ENCODE peak calls at places on chromosome 21, in five cellular contexts. One of them, this sample, is unnamed.

GRCh38 chr21:42561742-42562141 is 48.1 kb downstream of the SLC37A1 start:
- DNase-seq in Caco-2: no peak
- DNase-seq in HFF-Myc: no peak
- DNase-seq in GM06990: peak
- DNase-seq in neural progenitor cell: no peak
- DNase-seq in this sample: peak

GRCh38 chr21:36704281-36704957 is 5.5 kb downstream of the SIM2 start:
- DNase-seq in Caco-2: no peak
- DNase-seq in HFF-Myc: no peak
- DNase-seq in GM06990: no peak
- DNase-seq in neural progenitor cell: peak
- DNase-seq in this sample: no peak

GRCh38 chr21:37139902-37140301 is 66.8 kb downstream of the TTC3 start:
- DNase-seq in Caco-2: no peak
- DNase-seq in HFF-Myc: no peak
- DNase-seq in GM06990: no peak
- DNase-seq in neural progenitor cell: peak
- DNase-seq in this sample: no peak

GRCh38 chr21:42499430-42500106 is 3.5 kb upstream of the RSPH1 start:
- DNase-seq in Caco-2: no peak
- DNase-seq in HFF-Myc: no peak
- DNase-seq in GM06990: no peak
- DNase-seq in neural progenitor cell: peak
- DNase-seq in this sample: no peak

GRCh38 chr21:43866233-43866632 is 1.2 kb downstream of the AGPAT3 start:
- DNase-seq in Caco-2: no peak
- DNase-seq in HFF-Myc: peak
- DNase-seq in GM06990: peak
- DNase-seq in neural progenitor cell: peak
- DNase-seq in this sample: peak

GRCh38 chr21:38760762-38761155 is 45.0 kb upstream of the ETS2 start:
- DNase-seq in Caco-2: no peak
- DNase-seq in HFF-Myc: no peak
- DNase-seq in GM06990: no peak
- DNase-seq in neural progenitor cell: no peak
- DNase-seq in this sample: no peak

GRCh38 chr21:37424987-37425386 is 58.4 kb downstream of the DYRK1A start:
- DNase-seq in Caco-2: no peak
- DNase-seq in HFF-Myc: no peak
- DNase-seq in GM06990: no peak
- DNase-seq in neural progenitor cell: no peak
- DNase-seq in this sample: no peak

GRCh38 chr21:42513151-42513984 is at the start of gene SLC37A1:
- DNase-seq in Caco-2: peak
- DNase-seq in HFF-Myc: no peak
- DNase-seq in GM06990: peak
- DNase-seq in neural progenitor cell: peak
- DNase-seq in this sample: peak

GRCh38 chr21:36035381-36035791 is 24.9 kb downstream of the SETD4 start:
- DNase-seq in Caco-2: peak
- DNase-seq in HFF-Myc: no peak
- DNase-seq in GM06990: no peak
- DNase-seq in neural progenitor cell: peak
- DNase-seq in this sample: no peak

GRCh38 chr21:26447932-26448331 is 125.2 kb downstream of the CYYR1 start:
- DNase-seq in Caco-2: no peak
- DNase-seq in HFF-Myc: no peak
- DNase-seq in GM06990: no peak
- DNase-seq in neural progenitor cell: no peak
- DNase-seq in this sample: no peak

GRCh38 chr21:41921089-41921819 is 32.6 kb downstream of the C2CD2 start:
- DNase-seq in Caco-2: no peak
- DNase-seq in HFF-Myc: no peak
- DNase-seq in GM06990: no peak
- DNase-seq in neural progenitor cell: no peak
- DNase-seq in this sample: no peak

GRCh38 chr21:42125571-42126544 is 54.7 kb downstream of the UMODL1 start:
- DNase-seq in Caco-2: peak
- DNase-seq in HFF-Myc: no peak
- DNase-seq in GM06990: no peak
- DNase-seq in neural progenitor cell: peak
- DNase-seq in this sample: no peak

GRCh38 chr21:31180256-31181088 is 142.2 kb upstream of the KRTAP19-8 start:
- DNase-seq in Caco-2: peak
- DNase-seq in HFF-Myc: no peak
- DNase-seq in GM06990: no peak
- DNase-seq in neural progenitor cell: peak
- DNase-seq in this sample: peak

GRCh38 chr21:16454371-16454770 is 724.6 kb downstream of the USP25 start:
- DNase-seq in Caco-2: no peak
- DNase-seq in HFF-Myc: no peak
- DNase-seq in GM06990: no peak
- DNase-seq in neural progenitor cell: no peak
- DNase-seq in this sample: no peak

GRCh38 chr21:41817228-41817627 is 50.4 kb upstream of the RIPK4 start:
- DNase-seq in Caco-2: peak
- DNase-seq in HFF-Myc: peak
- DNase-seq in GM06990: no peak
- DNase-seq in neural progenitor cell: peak
- DNase-seq in this sample: peak

GRCh38 chr21:41750532-41751151 is 16.2 kb downstream of the RIPK4 start:
- DNase-seq in Caco-2: peak
- DNase-seq in HFF-Myc: no peak
- DNase-seq in GM06990: no peak
- DNase-seq in neural progenitor cell: no peak
- DNase-seq in this sample: no peak

GRCh38 chr21:38424333-38424732 is 73.9 kb downstream of the ERG start:
- DNase-seq in Caco-2: no peak
- DNase-seq in HFF-Myc: no peak
- DNase-seq in GM06990: no peak
- DNase-seq in neural progenitor cell: peak
- DNase-seq in this sample: no peak

GRCh38 chr21:42061195-42061865 is 9.8 kb upstream of the UMODL1 start:
- DNase-seq in Caco-2: no peak
- DNase-seq in HFF-Myc: no peak
- DNase-seq in GM06990: peak
- DNase-seq in neural progenitor cell: no peak
- DNase-seq in this sample: peak

GRCh38 chr21:19695796-19696195 is 1292.2 kb upstream of the TMPRSS15 start:
- DNase-seq in Caco-2: no peak
- DNase-seq in HFF-Myc: no peak
- DNase-seq in GM06990: no peak
- DNase-seq in neural progenitor cell: no peak
- DNase-seq in this sample: no peak

GRCh38 chr21:32320726-32321125 is 22.1 kb downstream of the MRAP start:
- DNase-seq in Caco-2: no peak
- DNase-seq in HFF-Myc: no peak
- DNase-seq in GM06990: no peak
- DNase-seq in neural progenitor cell: no peak
- DNase-seq in this sample: no peak

GRCh38 chr21:25568230-25568629 is 39.1 kb downstream of the MRPL39 start:
- DNase-seq in Caco-2: no peak
- DNase-seq in HFF-Myc: no peak
- DNase-seq in GM06990: no peak
- DNase-seq in neural progenitor cell: peak
- DNase-seq in this sample: peak

GRCh38 chr21:41220208-41220733 is 52.3 kb downstream of the BACE2 start:
- DNase-seq in Caco-2: no peak
- DNase-seq in HFF-Myc: no peak
- DNase-seq in GM06990: no peak
- DNase-seq in neural progenitor cell: no peak
- DNase-seq in this sample: no peak

GRCh38 chr21:42677339-42678117 is 24.1 kb downstream of the PDE9A start:
- DNase-seq in Caco-2: no peak
- DNase-seq in HFF-Myc: peak
- DNase-seq in GM06990: no peak
- DNase-seq in neural progenitor cell: no peak
- DNase-seq in this sample: no peak

GRCh38 chr21:27581168-27581567 is 614.3 kb upstream of the ADAMTS5 start:
- DNase-seq in Caco-2: no peak
- DNase-seq in HFF-Myc: no peak
- DNase-seq in GM06990: no peak
- DNase-seq in neural progenitor cell: no peak
- DNase-seq in this sample: no peak

GRCh38 chr21:45957551-45957950 is 24.0 kb upstream of the COL6A1 start:
- DNase-seq in Caco-2: no peak
- DNase-seq in HFF-Myc: no peak
- DNase-seq in GM06990: no peak
- DNase-seq in neural progenitor cell: no peak
- DNase-seq in this sample: no peak

GRCh38 chr21:45954921-45955320 is 26.6 kb upstream of the COL6A1 start:
- DNase-seq in Caco-2: no peak
- DNase-seq in HFF-Myc: no peak
- DNase-seq in GM06990: no peak
- DNase-seq in neural progenitor cell: no peak
- DNase-seq in this sample: no peak

GRCh38 chr21:45951676-45952075 is 29.9 kb upstream of the COL6A1 start:
- DNase-seq in Caco-2: no peak
- DNase-seq in HFF-Myc: no peak
- DNase-seq in GM06990: no peak
- DNase-seq in neural progenitor cell: no peak
- DNase-seq in this sample: no peak

GRCh38 chr21:45952974-45953373 is 28.6 kb upstream of the COL6A1 start:
- DNase-seq in Caco-2: no peak
- DNase-seq in HFF-Myc: no peak
- DNase-seq in GM06990: no peak
- DNase-seq in neural progenitor cell: no peak
- DNase-seq in this sample: no peak

GRCh38 chr21:45954271-45954670 is 27.3 kb upstream of the COL6A1 start:
- DNase-seq in Caco-2: no peak
- DNase-seq in HFF-Myc: no peak
- DNase-seq in GM06990: no peak
- DNase-seq in neural progenitor cell: no peak
- DNase-seq in this sample: no peak
- TF ChIP-seq CTCF in Caco-2: no peak
- TF ChIP-seq CTCF in HFF-Myc: peak
- TF ChIP-seq CTCF in GM06990: no peak
- TF ChIP-seq CTCF in neural progenitor cell: peak
- TF ChIP-seq CTCF in this sample: no peak

GRCh38 chr21:34950980-34951379 is 98.1 kb downstream of the RUNX1 start:
- DNase-seq in Caco-2: no peak
- DNase-seq in HFF-Myc: no peak
- DNase-seq in GM06990: no peak
- DNase-seq in neural progenitor cell: no peak
- DNase-seq in this sample: no peak
- H3K4me3 ChIP-seq in Caco-2: no peak
- H3K4me3 ChIP-seq in HFF-Myc: no peak
- H3K4me3 ChIP-seq in GM06990: no peak
- H3K4me3 ChIP-seq in neural progenitor cell: no peak
- H3K4me3 ChIP-seq in this sample: no peak

GRCh38 chr21:17925900-17926299 is 106.7 kb upstream of the C21orf91 start:
- DNase-seq in Caco-2: no peak
- DNase-seq in HFF-Myc: no peak
- DNase-seq in GM06990: no peak
- DNase-seq in neural progenitor cell: peak
- DNase-seq in this sample: peak
- TF ChIP-seq CTCF in Caco-2: peak
- TF ChIP-seq CTCF in HFF-Myc: peak
- TF ChIP-seq CTCF in GM06990: peak
- TF ChIP-seq CTCF in neural progenitor cell: peak
- TF ChIP-seq CTCF in this sample: peak

GRCh38 chr21:45249626-45250025 is 38.1 kb downstream of the POFUT2 start:
- DNase-seq in Caco-2: no peak
- DNase-seq in HFF-Myc: no peak
- DNase-seq in GM06990: no peak
- DNase-seq in neural progenitor cell: no peak
- DNase-seq in this sample: no peak

GRCh38 chr21:45246535-45247320 is 41.0 kb downstream of the POFUT2 start:
- DNase-seq in Caco-2: no peak
- DNase-seq in HFF-Myc: no peak
- DNase-seq in GM06990: no peak
- DNase-seq in neural progenitor cell: no peak
- DNase-seq in this sample: no peak

GRCh38 chr21:45250272-45250671 is 37.4 kb downstream of the POFUT2 start:
- DNase-seq in Caco-2: no peak
- DNase-seq in HFF-Myc: no peak
- DNase-seq in GM06990: no peak
- DNase-seq in neural progenitor cell: no peak
- DNase-seq in this sample: no peak

GRCh38 chr21:45248893-45249381 is 38.8 kb downstream of the POFUT2 start:
- DNase-seq in Caco-2: no peak
- DNase-seq in HFF-Myc: no peak
- DNase-seq in GM06990: no peak
- DNase-seq in neural progenitor cell: peak
- DNase-seq in this sample: no peak

DNA sequence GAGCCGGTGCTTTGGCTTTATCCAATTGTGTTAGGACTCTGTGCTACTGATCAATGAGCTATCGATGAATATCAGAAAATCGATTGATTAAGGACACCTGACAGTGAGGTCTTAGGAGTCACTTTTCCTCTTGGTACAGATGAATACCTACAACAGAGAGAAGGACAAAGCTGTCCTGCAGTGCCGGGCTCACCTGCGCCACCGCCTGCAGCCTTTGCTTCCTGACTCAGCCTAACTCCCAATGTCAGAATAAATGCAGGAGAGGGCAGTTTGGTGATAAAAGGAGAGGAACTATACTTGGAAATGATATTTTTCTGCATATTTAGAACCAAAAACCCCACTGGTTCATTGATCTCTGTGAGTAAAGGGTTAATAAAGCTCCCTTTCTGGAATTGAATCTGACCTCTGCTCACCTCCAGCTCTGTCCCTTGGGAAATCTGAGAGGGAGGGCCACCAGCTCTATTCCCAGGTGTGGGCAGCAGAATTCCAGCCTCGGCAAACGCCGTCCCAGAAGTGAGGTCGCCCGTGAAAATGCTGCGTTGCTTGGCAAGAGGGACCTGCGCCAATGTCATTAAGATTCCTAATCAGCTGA is 39.3 kb downstream of the POFUT2 start:
- DNase-seq in Caco-2: no peak
- DNase-seq in HFF-Myc: no peak
- DNase-seq in GM06990: no peak
- DNase-seq in neural progenitor cell: no peak
- DNase-seq in this sample: no peak
- H3K4me3 ChIP-seq in Caco-2: peak
- H3K4me3 ChIP-seq in HFF-Myc: peak
- H3K4me3 ChIP-seq in GM06990: no peak
- H3K4me3 ChIP-seq in neural progenitor cell: peak
- H3K4me3 ChIP-seq in this sample: no peak

GRCh38 chr21:18164933-18165332 is 79.7 kb upstream of the CHODL start:
- DNase-seq in Caco-2: no peak
- DNase-seq in HFF-Myc: no peak
- DNase-seq in GM06990: no peak
- DNase-seq in neural progenitor cell: peak
- DNase-seq in this sample: peak
- TF ChIP-seq CTCF in Caco-2: no peak
- TF ChIP-seq CTCF in HFF-Myc: no peak
- TF ChIP-seq CTCF in GM06990: no peak
- TF ChIP-seq CTCF in neural progenitor cell: peak
- TF ChIP-seq CTCF in this sample: no peak

This sample was measured in GM12865.